ENCODE peak calls at places on chromosomes 11 and 22, in five cellular contexts. W, O, A, D and V are unnamed samples.

GRCh38 chr11:61650781-61651571 is 29.2 kb upstream of the DAGLA start:
- DNase-seq in D (no peak), O (no peak), A (peak; percentile 33), W (no peak), V (no peak)

GRCh38 chr11:3111919-3112690 is 53.0 kb downstream of the OSBPL5 start:
- DNase-seq in D (no peak), W (no peak), A (no peak), O (no peak), V (no peak)

GRCh38 chr11:10666556-10666955 is 27.0 kb downstream of the IRAG1 start:
- DNase-seq in A (no peak), D (no peak), W (no peak), O (no peak), V (no peak)

GRCh38 chr22:38214248-38215056 is 12.7 kb downstream of the MAFF start:
- DNase-seq in D (peak; percentile 91), O (no peak), A (peak; percentile 57), W (peak; percentile 62), V (peak; percentile 75)

GRCh38 chr11:1810761-1811160 is 24.0 kb upstream of the SYT8 start:
- DNase-seq in A (no peak), D (no peak), W (no peak), O (no peak), V (no peak)

GRCh38 chr11:113817162-113817561 is 37.6 kb downstream of the CLDN25 start:
- DNase-seq in O (no peak), A (no peak), W (no peak), D (no peak), V (no peak)

GRCh38 chr22:30187726-30188407 is 58.7 kb downstream of the LIF start:
- DNase-seq in O (no peak), D (no peak), W (peak; percentile 19), A (no peak), V (no peak)

GRCh38 chr11:125593113-125593761 is 585 bp downstream of the STT3A start:
- DNase-seq in D (no peak), W (no peak), O (peak; percentile 47), A (no peak), V (no peak)

GRCh38 chr11:106925245-106925644 is 93.0 kb downstream of the GUCY1A2 start:
- DNase-seq in A (no peak), W (no peak), O (no peak), D (no peak), V (no peak)

GRCh38 chr22:17336061-17336460 is 33.2 kb upstream of the CECR2 start:
- DNase-seq in O (no peak), W (no peak), D (no peak), A (no peak), V (no peak)

GRCh38 chr11:34105957-34106504 is 602 bp downstream of the NAT10 start:
- DNase-seq in D (no peak), O (no peak), A (no peak), W (no peak), V (no peak)